ENCODE peak calls at places on chromosomes 3 and 15, in five cellular contexts. Y is breast epithelium, L is spleen, U is transverse colon, W is mammary epithelial cell. S is an unnamed sample. For H3K36me3, the result is how much of the 10 kb centered on the place peaks cover.

GRCh38 chr3:194333212-194333980 is 17.7 kb downstream of the CPN2 start:
- DNase-seq in W (peak), Y (peak), U (peak), L (peak), S (peak)

GRCh38 chr15:68268405-68268804 is 9.1 kb upstream of the FEM1B start:
- DNase-seq in Y (no peak), W (peak), U (no peak), L (no peak), S (no peak)

GRCh38 chr3:117873236-117873635 is 1161.4 kb downstream of the IGSF11 start:
- DNase-seq in Y (no peak), L (no peak), U (peak), W (no peak), S (peak)

GRCh38 chr15:39783244-39783820 is 691 bp upstream of the FSIP1 start:
- DNase-seq in L (no peak), Y (no peak), W (no peak), U (no peak), S (no peak)

GRCh38 chr3:108620250-108620649 is 30.7 kb downstream of the DZIP3 start:
- DNase-seq in U (no peak), W (no peak), Y (no peak), L (no peak), S (no peak)

GRCh38 chr3:16808393-16809107 is 76.2 kb upstream of the PLCL2 start:
- DNase-seq in W (no peak), U (no peak), L (no peak), Y (no peak), S (no peak)

GRCh38 chr3:47996440-47996839 is 19.8 kb downstream of the MAP4 start:
- DNase-seq in Y (no peak), W (no peak), L (no peak), U (no peak), S (no peak)

GRCh38 chr15:55914446-55914845 is 79.0 kb downstream of the NEDD4 start:
- DNase-seq in L (no peak), Y (no peak), U (no peak), W (no peak), S (no peak)

GRCh38 chr15:81361891-81362290 is 12.1 kb downstream of the TMC3 start:
- DNase-seq in W (no peak), L (no peak), U (no peak), Y (no peak), S (no peak)

GRCh38 chr15:90819390-90819789 is 49.0 kb upstream of the FURIN start:
- DNase-seq in U (no peak), L (no peak), Y (no peak), W (no peak), S (peak)

GRCh38 chr3:182618085-182618732 is 175.1 kb upstream of the ATP11B start:
- DNase-seq in U (no peak), W (peak), L (no peak), Y (no peak), S (no peak)

GRCh38 chr3:124862006-124862405 is 25.2 kb downstream of the ITGB5 start:
- DNase-seq in U (no peak), L (no peak), W (no peak), Y (no peak), S (no peak)

GRCh38 chr3:124858275-124858674 is 28.9 kb downstream of the ITGB5 start:
- DNase-seq in U (no peak), W (no peak), L (no peak), Y (no peak), S (no peak)

GRCh38 chr3:124861041-124861440 is 26.1 kb downstream of the ITGB5 start:
- DNase-seq in Y (no peak), L (no peak), W (no peak), U (no peak), S (no peak)

GRCh38 chr3:124859025-124859424 is 28.1 kb downstream of the ITGB5 start:
- DNase-seq in W (no peak), Y (no peak), L (no peak), U (no peak), S (no peak)

GRCh38 chr3:124860599-124860998 is 26.6 kb downstream of the ITGB5 start:
- DNase-seq in L (no peak), U (peak), Y (peak), W (peak), S (no peak)
- H3K27ac ChIP-seq in L (peak), U (peak), Y (peak), W (no peak), S (no peak)

GRCh38 chr3:150291515-150291914 is 116.6 kb upstream of the TSC22D2 start:
- DNase-seq in Y (no peak), W (no peak), U (no peak), L (no peak), S (no peak)
- TF ChIP-seq CTCF in Y (no peak), W (no peak), U (no peak), L (no peak), S (no peak)

DNA sequence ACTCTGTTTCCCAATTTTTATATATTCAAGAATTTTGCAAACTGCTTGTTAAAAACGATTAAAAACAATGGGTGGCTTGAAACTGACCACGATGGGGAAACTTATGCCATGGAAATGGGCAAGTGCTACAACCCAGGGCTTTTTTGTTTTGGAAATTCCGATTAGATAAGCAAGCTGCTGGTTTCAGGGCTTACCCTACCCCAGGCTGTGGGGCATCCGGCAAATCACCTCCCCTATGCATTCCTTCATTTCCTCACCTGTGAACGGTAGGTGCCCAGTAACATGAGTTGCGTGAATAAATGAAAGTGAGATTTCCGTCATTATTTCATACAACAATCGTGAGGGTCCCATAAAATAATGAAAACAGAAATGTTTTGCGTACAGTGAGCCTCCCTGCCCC is 34.3 kb downstream of the ST6GAL1 start:
- DNase-seq in U (no peak), Y (no peak), W (no peak), L (no peak), S (no peak)
- H3K36me3 ChIP-seq in U (under half), Y (under half), W (under half), L (under half), S (under half)

GRCh38 chr3:141478139-141478538 is 8.7 kb upstream of the RASA2 start:
- DNase-seq in W (no peak), U (no peak), Y (no peak), L (no peak), S (no peak)

GRCh38 chr3:141484701-141485287 is 2.0 kb upstream of the RASA2 start:
- DNase-seq in W (no peak), U (no peak), L (no peak), Y (no peak), S (no peak)

GRCh38 chr3:141485578-141486415 is 1.0 kb upstream of the RASA2 start:
- DNase-seq in W (peak), Y (no peak), L (peak), U (no peak), S (no peak)

GRCh38 chr3:141486416-141486734 is 452 bp upstream of the RASA2 start:
- DNase-seq in Y (no peak), U (no peak), W (peak), L (peak), S (no peak)

GRCh38 chr3:141482250-141482937 is 4.4 kb upstream of the RASA2 start:
- DNase-seq in W (peak), L (no peak), U (no peak), Y (no peak), S (no peak)
- H3K27ac ChIP-seq in W (no peak), L (peak), U (no peak), Y (no peak), S (no peak)

DNA sequence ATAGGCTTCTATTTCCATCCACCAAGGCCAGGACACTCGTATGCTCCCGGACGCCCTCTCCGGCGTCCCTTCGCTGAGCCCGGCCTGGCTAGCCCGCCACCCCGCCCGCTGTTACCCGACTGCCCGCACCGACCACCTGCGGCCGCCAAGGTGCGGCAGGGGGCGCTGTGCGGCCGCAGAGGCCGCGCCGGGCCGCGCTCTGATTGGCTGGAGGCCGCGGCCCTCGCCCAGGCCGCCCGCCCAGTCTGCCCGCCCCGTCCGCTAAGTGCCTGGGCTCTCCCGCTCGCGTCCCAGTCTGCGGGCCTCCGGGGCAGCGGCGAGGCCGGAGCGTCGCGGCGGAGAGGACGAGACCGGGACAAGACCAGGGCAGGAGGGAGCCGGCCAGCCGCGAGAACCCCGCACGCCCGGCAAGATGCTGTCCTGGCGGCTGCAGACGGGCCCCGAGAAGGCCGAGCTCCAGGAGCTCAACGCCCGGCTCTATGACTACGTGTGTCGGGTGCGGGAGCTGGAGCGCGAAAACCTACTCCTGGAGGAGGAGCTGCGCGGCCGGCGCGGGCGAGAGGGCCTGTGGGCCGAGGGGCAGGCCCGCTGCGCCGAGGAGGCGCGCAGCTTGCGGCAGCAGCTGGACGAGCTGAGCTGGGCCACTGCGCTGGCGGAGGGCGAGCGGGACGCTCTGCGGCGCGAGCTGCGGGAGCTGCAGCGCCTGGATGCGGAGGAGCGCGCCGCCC is at the start of gene SYNM:
- DNase-seq in U (peak), W (peak), L (peak), Y (peak), S (peak)
- TF ChIP-seq CTCF in U (peak), W (peak), L (peak), Y (peak), S (peak)

GRCh38 chr3:33047842-33048834 is 48.8 kb downstream of the GLB1 start:
- DNase-seq in W (peak), L (no peak), Y (no peak), U (no peak), S (no peak)

GRCh38 chr3:33041909-33042308 is 55.0 kb downstream of the GLB1 start:
- DNase-seq in W (no peak), Y (no peak), U (no peak), L (no peak), S (no peak)

GRCh38 chr3:33042668-33043067 is 54.3 kb downstream of the GLB1 start:
- DNase-seq in L (no peak), Y (no peak), U (no peak), W (no peak), S (no peak)

GRCh38 chr3:33046521-33046920 is 50.4 kb downstream of the GLB1 start:
- DNase-seq in W (no peak), L (no peak), U (no peak), Y (no peak), S (no peak)

GRCh38 chr3:33044676-33045075 is 52.3 kb downstream of the GLB1 start:
- DNase-seq in U (no peak), L (no peak), W (no peak), Y (no peak), S (no peak)
- H3K36me3 ChIP-seq in U (under half), L (under half), W (under half), Y (under half), S (under half)

DNA sequence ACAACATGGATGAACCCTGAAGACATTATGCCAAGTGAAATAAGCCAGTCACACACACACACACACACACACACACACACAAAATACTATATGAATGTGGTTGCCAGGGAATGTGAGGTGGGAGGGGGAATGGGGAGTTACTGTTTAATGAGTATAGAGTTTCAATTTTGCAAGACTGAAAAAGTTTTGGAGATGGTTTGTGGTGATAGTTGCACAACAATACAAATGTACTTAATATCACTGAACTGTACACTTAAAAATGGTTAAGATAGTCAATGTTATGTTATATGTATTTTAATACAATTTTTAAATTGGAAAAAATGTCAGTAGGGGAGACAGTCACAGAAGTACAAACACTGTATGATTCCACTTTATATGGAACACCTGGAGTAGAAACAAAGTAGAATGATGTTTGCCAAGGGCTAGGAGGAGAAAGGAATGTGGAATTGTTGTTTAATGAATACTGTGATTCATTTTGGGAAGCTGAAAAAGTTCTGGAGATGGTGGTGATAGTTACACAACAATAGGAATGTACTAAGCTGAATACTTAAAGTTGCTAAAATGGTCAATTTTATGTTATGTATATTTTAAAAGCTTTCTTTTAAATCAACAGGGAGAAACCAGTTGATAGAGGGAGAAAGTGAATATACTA is 76.6 kb downstream of the RPL39L start:
- DNase-seq in U (no peak), W (peak), Y (peak), L (no peak), S (no peak)
- H3K27ac ChIP-seq in U (no peak), W (peak), Y (peak), L (peak), S (no peak)

DNA sequence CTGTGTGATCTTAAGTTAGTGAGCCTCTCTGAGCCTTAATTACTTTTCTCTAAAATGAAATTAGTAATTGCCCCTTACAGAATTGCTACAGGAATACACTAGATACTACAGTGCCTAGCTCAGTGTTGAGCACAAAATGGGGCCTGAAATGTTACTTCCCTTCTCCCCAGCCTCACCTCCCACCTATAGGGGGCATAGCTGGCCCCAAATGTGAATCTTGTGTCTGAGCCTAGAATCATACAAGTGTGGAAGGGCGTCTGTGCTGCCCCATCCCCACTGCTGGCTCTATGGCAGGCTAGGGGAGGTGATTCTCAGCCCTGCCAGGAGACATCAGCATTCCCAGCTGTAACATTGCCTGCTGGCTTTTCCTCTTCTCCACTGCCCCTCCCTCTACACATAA is 42.7 kb downstream of the IFT122 start:
- DNase-seq in U (no peak), Y (no peak), L (no peak), W (no peak), S (no peak)
- TF ChIP-seq CTCF in U (no peak), Y (no peak), L (no peak), W (peak), S (no peak)